ENCODE peak calls at places on chromosomes 6 and 20, in six cellular contexts. Z is amygdala, S is AG20443, C is T follicular helper cell, V is H7, R is nephron progenitor cell. J is an unnamed sample.

GRCh38 chr6:32973934-32974333 is 5.5 kb downstream of the BRD2 start:
- DNase-seq in Z (no peak), S (peak; percentile 54), C (peak; percentile 29), V (no peak), R (no peak), J (no peak)

GRCh38 chr6:137351890-137352289 is 132.7 kb upstream of the IFNGR1 start:
- DNase-seq in Z (no peak), S (no peak), C (no peak), V (no peak), R (no peak), J (no peak)

GRCh38 chr6:25006565-25007001 is 70.8 kb upstream of the RIPOR2 start:
- DNase-seq in Z (peak; percentile 37), S (peak; percentile 49), C (no peak), V (no peak), R (no peak), J (peak; percentile 49)

GRCh38 chr6:25535302-25536225 is 116.5 kb upstream of the SCGN start:
- DNase-seq in Z (no peak), S (no peak), C (no peak), V (no peak), R (no peak), J (no peak)

GRCh38 chr6:80607814-80608391 is 501.4 kb downstream of the BCKDHB start:
- DNase-seq in Z (no peak), S (peak; percentile 77), C (no peak), V (peak; percentile 3), R (no peak), J (peak; percentile 42)

GRCh38 chr20:59693587-59693986 is 89.2 kb downstream of the PHACTR3 start:
- DNase-seq in Z (no peak), S (no peak), C (no peak), V (no peak), R (no peak), J (no peak)

GRCh38 chr6:30955367-30956042 is 14.7 kb downstream of the MUCL3 start:
- DNase-seq in Z (peak; percentile 42), S (peak; percentile 63), C (peak; percentile 37), V (peak; percentile 90), R (peak; percentile 78), J (peak; percentile 23)

GRCh38 chr6:9927271-9927670 is 487.6 kb downstream of the TFAP2A start:
- DNase-seq in Z (no peak), S (no peak), C (no peak), V (no peak), R (no peak), J (no peak)

GRCh38 chr6:152295346-152295745 is 341.8 kb downstream of the SYNE1 start:
- DNase-seq in Z (no peak), S (peak; percentile 52), C (no peak), V (no peak), R (no peak), J (no peak)

GRCh38 chr20:43963872-43964791 is 49.5 kb downstream of the TOX2 start:
- DNase-seq in Z (no peak), S (peak; percentile 52), C (peak; percentile 53), V (no peak), R (no peak), J (no peak)

GRCh38 chr6:161091972-161092701 is 100.6 kb downstream of the MAP3K4 start:
- DNase-seq in Z (no peak), S (peak; percentile 22), C (no peak), V (no peak), R (no peak), J (peak; percentile 50)

GRCh38 chr6:128870751-128871150 is 12.2 kb upstream of the LAMA2 start:
- DNase-seq in Z (no peak), S (no peak), C (no peak), V (no peak), R (no peak), J (no peak)

GRCh38 chr6:133241088-133241900 is at the start of gene EYA4:
- DNase-seq in Z (no peak), S (peak; percentile 32), C (no peak), V (peak; percentile 67), R (peak; percentile 65), J (no peak)

GRCh38 chr6:100257661-100258395 is 206.9 kb downstream of the SIM1 start:
- DNase-seq in Z (no peak), S (peak; percentile 25), C (no peak), V (no peak), R (no peak), J (no peak)

GRCh38 chr20:16729565-16730460 is at the start of gene SNRPB2:
- DNase-seq in Z (peak; percentile 91), S (peak; percentile 99), C (peak; percentile 86), V (peak; percentile 80), R (peak; percentile 86), J (peak; percentile 96)

GRCh38 chr6:116244284-116244683 is 9.6 kb downstream of the TSPYL4 start:
- DNase-seq in Z (no peak), S (no peak), C (no peak), V (no peak), R (no peak), J (no peak)

GRCh38 chr6:44020148-44020547 is 107.1 kb downstream of the MRPL14 start:
- DNase-seq in Z (no peak), S (no peak), C (no peak), V (no peak), R (no peak), J (no peak)